ENCODE peak calls at places on chromosome 19, in six cellular contexts. Q is IMR-90, P is mesenchymal stem cell, G is H1, E is H9, M is neuronal stem cell. Z is an unnamed sample.

GRCh38 chr19:1873524-1874473 is 10.4 kb upstream of the KLF16 start:
- DNase-seq in M (no peak), P (no peak), E (peak; percentile 30), G (no peak), Q (no peak), Z (peak; percentile 65)

GRCh38 chr19:42965204-42965603 is 28.2 kb upstream of the PSG7 start:
- DNase-seq in G (no peak), M (no peak), Q (peak; percentile 87), E (no peak), P (no peak), Z (peak; percentile 57)

GRCh38 chr19:3285647-3286176 is 61.3 kb downstream of the CELF5 start:
- DNase-seq in P (no peak), G (no peak), Q (no peak), E (peak; percentile 95), M (peak; percentile 87), Z (no peak)

GRCh38 chr19:3554254-3555083 is 2.9 kb downstream of the MFSD12 start:
- DNase-seq in E (no peak), Q (no peak), G (no peak), P (no peak), M (no peak), Z (no peak)

GRCh38 chr19:14758816-14759215 is 19.5 kb downstream of the ADGRE2 start:
- DNase-seq in E (peak; percentile 88), M (no peak), Q (no peak), P (no peak), G (peak; percentile 59), Z (peak; percentile 20)

GRCh38 chr19:45153339-45154063 is 7.3 kb downstream of the NKPD1 start:
- DNase-seq in P (peak; percentile 56), M (peak; percentile 66), G (no peak), E (peak; percentile 72), Q (peak; percentile 48), Z (no peak)

GRCh38 chr19:10861118-10861651 is 10.2 kb upstream of the CARM1 start:
- DNase-seq in E (peak; percentile 75), G (no peak), Q (no peak), M (no peak), P (peak; percentile 48), Z (no peak)

GRCh38 chr19:51784109-51784785 is 10.7 kb upstream of the FPR3 start:
- DNase-seq in P (no peak), G (no peak), E (no peak), Q (no peak), M (no peak), Z (no peak)

GRCh38 chr19:18995804-18996241 is 37.5 kb downstream of the SUGP2 start:
- DNase-seq in Q (peak; percentile 96), P (peak; percentile 92), M (peak; percentile 38), G (peak; percentile 47), E (peak; percentile 88), Z (peak; percentile 52)

GRCh38 chr19:19495614-19496603 is 19.4 kb downstream of the TSSK6 start:
- DNase-seq in P (no peak), Q (no peak), G (no peak), E (no peak), M (no peak), Z (no peak)

GRCh38 chr19:42208612-42209011 is 8.9 kb downstream of the DEDD2 start:
- DNase-seq in E (no peak), M (no peak), G (no peak), P (no peak), Q (no peak), Z (no peak)

GRCh38 chr19:48396010-48396870 is 2.8 kb downstream of the GRIN2D start:
- DNase-seq in E (no peak), Q (no peak), M (no peak), P (no peak), G (no peak), Z (no peak)

GRCh38 chr19:771332-771785 is 20.4 kb downstream of the MISP start:
- DNase-seq in Q (peak; percentile 43), G (no peak), P (peak; percentile 70), M (no peak), E (peak; percentile 64), Z (peak; percentile 38)

GRCh38 chr19:940591-941291 is 14.9 kb downstream of the ARID3A start:
- DNase-seq in P (no peak), E (no peak), G (no peak), M (no peak), Q (peak; percentile 57), Z (peak; percentile 47)

GRCh38 chr19:47725759-47726401 is 12.7 kb downstream of the EHD2 start:
- DNase-seq in Q (no peak), P (peak; percentile 25), M (no peak), G (no peak), E (no peak), Z (peak; percentile 65)

GRCh38 chr19:5960005-5961001 is 17.6 kb downstream of the RANBP3 start:
- DNase-seq in E (no peak), G (no peak), P (no peak), M (no peak), Q (no peak), Z (no peak)

GRCh38 chr19:10402441-10403038 is 802 bp downstream of the CDC37 start:
- DNase-seq in E (no peak), G (no peak), P (peak; percentile 70), M (no peak), Q (no peak), Z (no peak)

GRCh38 chr19:23406716-23407115 is 11.4 kb upstream of the ZNF91 start:
- DNase-seq in Q (no peak), P (no peak), M (no peak), G (no peak), E (no peak), Z (no peak)

GRCh38 chr19:23403024-23403423 is 7.8 kb upstream of the ZNF91 start:
- DNase-seq in Q (no peak), G (no peak), M (no peak), E (no peak), P (no peak), Z (no peak)

GRCh38 chr19:23403581-23404324 is 8.5 kb upstream of the ZNF91 start:
- DNase-seq in P (no peak), G (no peak), Q (no peak), E (no peak), M (no peak), Z (no peak)

GRCh38 chr19:23402388-23402787 is 7.1 kb upstream of the ZNF91 start:
- DNase-seq in G (no peak), Q (no peak), E (no peak), M (no peak), P (no peak), Z (no peak)

GRCh38 chr19:23404676-23405075 is 9.4 kb upstream of the ZNF91 start:
- DNase-seq in E (no peak), P (no peak), Q (no peak), G (no peak), M (no peak), Z (peak; percentile 96)
- H3K14ac ChIP-seq in E (no peak overlapping the region), P (no peak overlapping the region), Q (no peak overlapping the region), G (no peak overlapping the region), M (no peak overlapping the region), Z (no peak overlapping the region)

GRCh38 chr19:16957151-16957662 is 68.4 kb downstream of the F2RL3 start:
- DNase-seq in G (no peak), Q (no peak), P (no peak), E (no peak), M (no peak), Z (no peak)

GRCh38 chr19:16952046-16952445 is 63.2 kb downstream of the F2RL3 start:
- DNase-seq in Q (no peak), M (no peak), P (no peak), G (no peak), E (no peak), Z (no peak)

GRCh38 chr19:16957855-16958254 is 68.8 kb downstream of the CPAMD8 start:
- DNase-seq in G (no peak), P (no peak), M (no peak), E (no peak), Q (no peak), Z (no peak)
- H3K14ac ChIP-seq in G (no peak overlapping the region), P (no peak overlapping the region), M (no peak overlapping the region), E (no peak overlapping the region), Q (no peak overlapping the region), Z (no peak overlapping the region)

GRCh38 chr19:50050406-50051223 is 24.8 kb downstream of the ZNF473 start:
- DNase-seq in Q (peak; percentile 79), P (peak; percentile 55), E (no peak), G (no peak), M (peak; percentile 48), Z (peak; percentile 92)
- H3K14ac ChIP-seq in Q (no peak overlapping the region), P (no peak overlapping the region), E (no peak overlapping the region), G (no peak overlapping the region), M (no peak overlapping the region), Z (no peak overlapping the region)

GRCh38 chr19:23762548-23762883 is 3.8 kb upstream of the ZNF681 start:
- DNase-seq in G (no peak), Q (no peak), M (no peak), P (no peak), E (no peak), Z (no peak)

GRCh38 chr19:23764781-23765180 is 6.1 kb upstream of the ZNF681 start:
- DNase-seq in Q (no peak), P (no peak), E (no peak), M (no peak), G (no peak), Z (no peak)

GRCh38 chr19:23766951-23767350 is 8.3 kb upstream of the ZNF681 start:
- DNase-seq in Q (no peak), E (no peak), G (no peak), P (no peak), M (no peak), Z (no peak)

GRCh38 chr19:23758187-23759074 is at the start of gene ZNF681:
- DNase-seq in E (peak; percentile 92), P (peak; percentile 87), M (peak; percentile 74), Q (peak; percentile 83), G (peak; percentile 46), Z (peak; percentile 91)

DNA sequence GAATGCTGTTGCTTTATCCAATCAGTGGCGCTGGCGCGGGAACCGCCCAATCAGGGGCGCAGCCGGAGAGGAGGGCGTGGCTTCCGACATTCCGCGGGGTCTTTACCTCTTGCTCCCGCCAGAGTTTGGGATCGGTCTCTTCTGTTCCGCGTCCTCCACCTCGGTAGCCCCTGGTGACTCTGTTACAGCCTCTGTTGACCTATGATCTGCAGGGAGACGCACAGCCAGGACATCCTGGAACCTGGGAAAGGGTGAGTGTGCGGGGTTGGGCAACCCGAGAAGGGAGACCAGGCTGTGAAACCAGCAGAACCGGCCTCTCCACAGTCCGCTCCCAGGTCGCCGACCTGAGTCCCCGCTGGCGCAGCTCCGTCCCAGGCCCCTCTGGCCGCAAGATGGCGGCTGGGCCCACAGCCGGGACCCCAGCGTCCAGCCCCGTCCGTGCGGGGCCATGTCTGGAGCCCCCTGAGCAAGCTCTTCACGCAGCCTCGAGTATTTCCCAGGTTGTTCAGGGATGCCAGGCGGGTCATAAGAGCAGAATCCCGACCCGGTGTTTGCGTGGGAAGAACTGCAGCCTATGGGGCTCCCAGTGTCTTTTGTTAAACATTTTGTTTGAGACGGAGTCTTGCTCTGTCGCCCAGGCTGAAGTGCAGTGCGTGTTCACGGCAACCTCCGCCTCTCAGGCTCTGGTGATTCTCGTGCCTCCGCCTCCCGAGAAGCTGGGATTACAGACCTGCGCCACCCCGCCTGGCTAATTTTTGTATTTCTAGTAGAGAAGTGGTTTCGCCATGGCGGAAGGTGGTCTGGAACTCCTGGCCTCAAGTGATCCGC is 4.4 kb upstream of the ZNF681 start:
- DNase-seq in G (peak; percentile 41), M (peak; percentile 83), P (peak; percentile 69), Q (peak; percentile 13), E (peak; percentile 94), Z (peak; percentile 95)
- H3K14ac ChIP-seq in G (no peak overlapping the region), M (no peak overlapping the region), P (no peak overlapping the region), Q (no peak overlapping the region), E (peak overlapping the region; percentile 83), Z (peak overlapping the region; percentile 36)

DNA sequence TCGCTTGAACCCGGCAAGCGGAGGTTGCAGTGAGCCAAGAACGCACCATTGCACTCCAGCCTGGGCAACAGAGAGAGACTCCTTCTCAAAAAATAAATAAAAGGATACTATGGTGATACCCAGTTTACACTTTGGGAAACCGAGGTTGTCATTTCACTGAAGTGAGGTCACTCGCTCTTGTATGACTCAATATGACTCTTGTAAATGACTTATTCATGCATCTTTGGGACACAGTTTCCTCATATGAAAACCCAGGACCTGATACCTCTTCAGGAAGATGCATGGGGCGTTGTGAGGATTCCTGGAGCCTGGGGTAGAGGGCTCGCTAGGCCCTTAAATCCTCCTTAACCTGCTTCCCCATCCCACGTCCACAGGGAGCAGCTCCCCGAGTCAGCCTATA is 4.5 kb downstream of the PSMD8 start:
- DNase-seq in M (no peak), P (no peak), E (no peak), G (no peak), Q (peak; percentile 59), Z (no peak)
- H3K14ac ChIP-seq in M (no peak overlapping the region), P (no peak overlapping the region), E (no peak overlapping the region), G (no peak overlapping the region), Q (no peak overlapping the region), Z (no peak overlapping the region)

Z was measured in trophoblast cell.